ENCODE peak calls at places on chromosomes 5 and 9, in nine cellular contexts. C, E, I, L, B, R, N, Y and P are unnamed samples.
A peak's percentile ranks its signal among the peaks of the same experiment; 100 is the strongest.

GRCh38 chr9:87599901-87600610 is 102.4 kb downstream of the DAPK1 start:
- DNase-seq in C (no peak), E (no peak), I (peak; percentile 78), L (peak; percentile 31), B (no peak), R (no peak), N (peak; percentile 94), Y (no peak), P (no peak)

GRCh38 chr5:181242031-181242451 is 1.7 kb downstream of the RACK1 start:
- DNase-seq in C (no peak), E (no peak), I (peak; percentile 60), L (no peak), B (no peak), R (no peak), N (no peak), Y (no peak), P (no peak)

GRCh38 chr9:131656356-131657030 is 83.4 kb downstream of the RAPGEF1 start:
- DNase-seq in C (peak; percentile 44), E (peak; percentile 93), I (no peak), L (no peak), B (no peak), R (peak; percentile 67), N (no peak), Y (no peak), P (no peak)

GRCh38 chr9:98218562-98219363 is 26.3 kb upstream of the CORO2A start:
- DNase-seq in C (no peak), E (no peak), I (no peak), L (no peak), B (no peak), R (no peak), N (peak; percentile 27), Y (peak; percentile 63), P (no peak)

GRCh38 chr5:1727571-1727970 is 72.1 kb downstream of the MRPL36 start:
- DNase-seq in C (no peak), E (peak; percentile 32), I (no peak), L (no peak), B (no peak), R (no peak), N (no peak), Y (peak; percentile 44), P (no peak)

GRCh38 chr5:95194856-95195255 is 90.0 kb downstream of the MCTP1 start:
- DNase-seq in C (no peak), E (no peak), I (no peak), L (no peak), B (no peak), R (no peak), N (no peak), Y (no peak), P (no peak)

GRCh38 chr9:84778537-84778936 is 109.0 kb downstream of the NTRK2 start:
- DNase-seq in C (no peak), E (no peak), I (no peak), L (no peak), B (no peak), R (no peak), N (no peak), Y (no peak), P (no peak)

GRCh38 chr5:133324926-133325325 is 273.1 kb downstream of the HSPA4 start:
- DNase-seq in C (no peak), E (no peak), I (no peak), L (no peak), B (no peak), R (no peak), N (no peak), Y (no peak), P (no peak)

GRCh38 chr9:37287317-37287716 is 135.2 kb upstream of the GRHPR start:
- DNase-seq in C (no peak), E (no peak), I (no peak), L (no peak), B (no peak), R (no peak), N (no peak), Y (no peak), P (no peak)

GRCh38 chr5:104987074-104987473 is 1424.5 kb upstream of the NUDT12 start:
- DNase-seq in C (no peak), E (no peak), I (no peak), L (no peak), B (no peak), R (no peak), N (no peak), Y (no peak), P (no peak)

GRCh38 chr5:31415009-31415923 is 116.6 kb downstream of the DROSHA start:
- DNase-seq in C (no peak), E (no peak), I (peak; percentile 13), L (no peak), B (no peak), R (no peak), N (no peak), Y (no peak), P (no peak)

GRCh38 chr9:122087406-122088200 is 5.5 kb downstream of the TTLL11 start:
- DNase-seq in C (no peak), E (no peak), I (peak; percentile 77), L (no peak), B (no peak), R (no peak), N (peak; percentile 75), Y (no peak), P (no peak)

GRCh38 chr9:136088481-136088938 is 6.6 kb downstream of the NACC2 start:
- DNase-seq in C (no peak), E (peak; percentile 34), I (no peak), L (no peak), B (no peak), R (peak; percentile 11), N (no peak), Y (no peak), P (no peak)

GRCh38 chr5:11903614-11904269 is 504 bp downstream of the CTNND2 start:
- DNase-seq in C (no peak), E (no peak), I (peak; percentile 22), L (peak; percentile 7), B (peak; percentile 60), R (no peak), N (no peak), Y (peak; percentile 85), P (no peak)

GRCh38 chr9:123984802-123985201 is 26.8 kb upstream of the LHX2 start:
- DNase-seq in C (no peak), E (no peak), I (no peak), L (no peak), B (no peak), R (peak; percentile 18), N (no peak), Y (no peak), P (no peak)

GRCh38 chr5:43041669-43042175 is 1.6 kb upstream of the ANXA2R start:
- DNase-seq in C (no peak), E (peak; percentile 79), I (peak; percentile 90), L (no peak), B (no peak), R (no peak), N (peak; percentile 94), Y (no peak), P (no peak)

GRCh38 chr9:22134390-22134789 is 125.3 kb upstream of the CDKN2B start:
- DNase-seq in C (no peak), E (no peak), I (no peak), L (peak; percentile 35), B (no peak), R (no peak), N (no peak), Y (no peak), P (no peak)

GRCh38 chr9:128102861-128103588 is 24.5 kb downstream of the PTGES2 start:
- DNase-seq in C (no peak), E (peak; percentile 65), I (no peak), L (no peak), B (peak; percentile 34), R (no peak), N (no peak), Y (peak; percentile 62), P (no peak)

GRCh38 chr9:13125261-13125660 is 154.2 kb downstream of the MPDZ start:
- DNase-seq in C (no peak), E (no peak), I (no peak), L (no peak), B (no peak), R (no peak), N (peak; percentile 8), Y (no peak), P (no peak)

DNA sequence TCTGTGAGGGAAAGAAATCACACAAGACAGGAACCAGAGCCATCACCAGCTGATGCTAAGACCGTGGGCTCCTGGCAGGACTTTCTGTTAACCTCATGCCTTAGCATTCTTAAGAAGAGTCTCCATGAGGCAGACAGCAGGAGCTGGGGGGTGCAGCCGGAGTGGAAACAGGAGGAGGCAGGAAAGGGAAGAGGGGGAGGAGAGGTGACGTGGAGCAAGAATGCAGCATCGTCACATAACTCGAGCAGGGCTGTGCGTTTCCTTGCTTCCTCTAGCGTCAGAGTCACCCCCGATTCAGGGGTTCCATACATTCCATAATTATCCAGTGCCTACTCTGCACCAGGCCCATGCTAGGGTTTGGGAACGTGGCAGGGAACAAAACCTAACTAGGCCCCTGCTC is 53.7 kb downstream of the ERGIC1 start:
- DNase-seq in C (no peak), E (peak; percentile 72), I (peak; percentile 61), L (no peak), B (peak; percentile 60), R (no peak), N (peak; percentile 95), Y (no peak), P (no peak)
- H3K27ac ChIP-seq in C (peak overlapping the region; percentile 79), E (peak overlapping the region; percentile 92), I (peak overlapping the region; percentile 97), L (peak overlapping the region; percentile 79), B (peak overlapping the region; percentile 78), R (peak overlapping the region; percentile 77), N (peak overlapping the region; percentile 68), Y (no peak overlapping the region), P (no peak overlapping the region)

DNA sequence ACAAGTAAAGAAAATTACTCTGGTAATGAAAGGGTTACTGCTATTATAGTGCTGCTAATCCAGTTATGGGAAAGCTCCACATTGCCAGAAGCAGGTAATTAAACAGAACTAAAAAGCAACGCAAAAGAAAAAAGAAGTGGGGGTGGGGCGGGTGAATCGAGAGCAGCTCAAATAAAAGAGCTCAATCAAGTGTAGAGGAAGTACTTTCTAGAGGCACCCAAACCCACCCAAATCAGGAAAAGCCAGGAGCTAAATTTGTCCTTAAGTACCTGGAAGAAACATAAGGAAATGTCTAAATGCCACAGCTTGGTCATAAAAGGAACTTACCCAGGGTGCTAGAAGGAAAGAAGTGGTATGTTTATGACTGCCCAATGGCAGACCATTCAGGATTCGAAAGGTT is 2.4 kb upstream of the RNF145 start:
- DNase-seq in C (no peak), E (peak; percentile 52), I (no peak), L (no peak), B (no peak), R (no peak), N (no peak), Y (no peak), P (no peak)
- H3K27ac ChIP-seq in C (no peak overlapping the region), E (peak overlapping the region; percentile 19), I (no peak overlapping the region), L (no peak overlapping the region), B (no peak overlapping the region), R (no peak overlapping the region), N (no peak overlapping the region), Y (no peak overlapping the region), P (peak overlapping the region; percentile 96)

DNA sequence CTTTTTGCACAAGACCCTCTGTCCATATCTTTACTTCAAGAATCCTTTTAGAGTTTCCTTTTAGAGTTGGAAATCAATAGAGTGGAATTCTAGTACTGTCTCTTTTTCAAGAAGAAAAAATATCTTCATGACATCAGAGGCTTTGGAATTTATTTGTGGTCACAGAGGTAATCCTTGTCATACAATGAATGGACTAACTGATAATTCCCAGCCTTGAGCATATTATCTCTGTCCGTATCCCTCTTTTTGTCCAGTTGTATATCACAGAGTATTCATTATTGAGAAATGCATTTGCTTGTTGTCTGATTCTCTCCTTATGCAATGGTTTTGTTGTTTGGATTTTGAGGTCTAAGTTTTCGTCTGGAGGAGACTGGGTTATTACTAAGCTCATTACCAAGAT is 82.0 kb upstream of the HAPLN1 start:
- DNase-seq in C (no peak), E (no peak), I (peak; percentile 21), L (no peak), B (no peak), R (no peak), N (peak; percentile 42), Y (no peak), P (no peak)
- H3K27ac ChIP-seq in C (no peak overlapping the region), E (no peak overlapping the region), I (no peak overlapping the region), L (no peak overlapping the region), B (no peak overlapping the region), R (no peak overlapping the region), N (no peak overlapping the region), Y (no peak overlapping the region), P (no peak overlapping the region)

GRCh38 chr5:124901081-124901480 is 154.6 kb upstream of the ZNF608 start:
- DNase-seq in C (no peak), E (no peak), I (peak; percentile 8), L (no peak), B (no peak), R (no peak), N (peak; percentile 17), Y (no peak), P (no peak)
- H3K27ac ChIP-seq in C (no peak overlapping the region), E (no peak overlapping the region), I (no peak overlapping the region), L (no peak overlapping the region), B (no peak overlapping the region), R (no peak overlapping the region), N (no peak overlapping the region), Y (no peak overlapping the region), P (no peak overlapping the region)